ENCODE peak calls at places on chromosome 3, in eight cellular contexts. Q is neural progenitor cell, G is HuH-7.5, I is NCI-H82, N is GF-D8, Y is kidney, U is uterus, X is T-helper 2 cell. D is an unnamed sample.
A peak's percentile ranks its signal among the peaks of the same experiment; 100 is the strongest.

GRCh38 chr3:38019658-38020341 is 9.6 kb downstream of the PLCD1 start:
- DNase-seq in Q (no peak), G (no peak), I (no peak), N (no peak), Y (peak; percentile 54), U (no peak), X (no peak), D (no peak)

GRCh38 chr3:14428087-14429067 is 26.0 kb downstream of the SLC6A6 start:
- DNase-seq in Q (no peak), G (no peak), I (no peak), N (no peak), Y (no peak), U (no peak), X (peak; percentile 13), D (no peak)

GRCh38 chr3:194671511-194671899 is 486 bp downstream of the LSG1 start:
- DNase-seq in Q (peak; percentile 40), G (no peak), I (peak; percentile 63), N (peak; percentile 8), Y (no peak), U (no peak), X (no peak), D (no peak)

GRCh38 chr3:88462241-88462640 is 312.5 kb downstream of the C3orf38 start:
- DNase-seq in Q (no peak), G (no peak), I (no peak), N (no peak), Y (no peak), U (no peak), X (no peak), D (no peak)

GRCh38 chr3:43214616-43215015 is 71.7 kb upstream of the SNRK start:
- DNase-seq in Q (no peak), G (no peak), I (peak; percentile 22), N (no peak), Y (no peak), U (no peak), X (no peak), D (no peak)

GRCh38 chr3:127775398-127776109 is 46.8 kb downstream of the MGLL start:
- DNase-seq in Q (no peak), G (no peak), I (no peak), N (peak; percentile 60), Y (peak; percentile 77), U (peak; percentile 49), X (no peak), D (no peak)

GRCh38 chr3:126338796-126339241 is 18.4 kb downstream of the KLF15 start:
- DNase-seq in Q (no peak), G (no peak), I (no peak), N (no peak), Y (peak; percentile 71), U (peak; percentile 10), X (no peak), D (no peak)

GRCh38 chr3:164236856-164237255 is 841.4 kb downstream of the SI start:
- DNase-seq in Q (no peak), G (no peak), I (no peak), N (no peak), Y (no peak), U (no peak), X (no peak), D (no peak)

GRCh38 chr3:54514416-54514815 is 392.1 kb downstream of the CACNA2D3 start:
- DNase-seq in Q (no peak), G (no peak), I (no peak), N (no peak), Y (no peak), U (no peak), X (no peak), D (no peak)

GRCh38 chr3:194282436-194283122 is 68.5 kb downstream of the CPN2 start:
- DNase-seq in Q (no peak), G (no peak), I (no peak), N (no peak), Y (no peak), U (peak; percentile 13), X (no peak), D (no peak)

GRCh38 chr3:24545917-24546316 is 51.3 kb upstream of the THRB start:
- DNase-seq in Q (no peak), G (no peak), I (no peak), N (no peak), Y (peak; percentile 31), U (peak; percentile 37), X (no peak), D (peak; percentile 33)

GRCh38 chr3:107315136-107315535 is 62.1 kb upstream of the CCDC54 start:
- DNase-seq in Q (no peak), G (no peak), I (no peak), N (no peak), Y (no peak), U (no peak), X (no peak), D (peak; percentile 11)

GRCh38 chr3:38755130-38755529 is 60.9 kb downstream of the SCN10A start:
- DNase-seq in Q (peak; percentile 51), G (no peak), I (no peak), N (no peak), Y (no peak), U (no peak), X (no peak), D (no peak)

D was measured in AG09309.